ENCODE peak calls at places on chromosomes 12 and 14, in nine cellular contexts. N is thyroid gland; V is mesendoderm; Y is CD8-positive, alpha-beta T cell; L is transverse colon; P is IMR-90; F is fibroblast of mammary gland; X is ovary; O is CD8-positive, alpha-beta memory T cell. T is an unnamed sample.

GRCh38 chr14:74459289-74459946 is 33.4 kb upstream of the SYNDIG1L start:
- DNase-seq in X (no peak), Y (no peak), O (no peak), V (peak; percentile 69), F (peak; percentile 75), N (peak; percentile 35), P (peak; percentile 69), L (no peak), T (no peak)

GRCh38 chr12:21852251-21852650 is 77.7 kb upstream of the KCNJ8 start:
- DNase-seq in V (no peak), P (peak; percentile 90), Y (no peak), F (peak; percentile 94), O (no peak), N (no peak), X (no peak), L (no peak), T (no peak)

GRCh38 chr12:113641426-113641825 is 169.8 kb upstream of the LHX5 start:
- DNase-seq in F (no peak), L (no peak), O (no peak), Y (no peak), N (no peak), X (no peak), V (no peak), P (no peak), T (no peak)

GRCh38 chr12:121968880-121969279 is 50.5 kb downstream of the CFAP251 start:
- DNase-seq in N (no peak), O (no peak), Y (no peak), L (peak; percentile 24), V (no peak), X (no peak), F (no peak), P (no peak), T (no peak)

GRCh38 chr12:57195186-57195585 is 21.4 kb upstream of the NXPH4 start:
- DNase-seq in Y (no peak), F (no peak), X (no peak), P (no peak), O (no peak), V (no peak), L (no peak), N (no peak), T (no peak)

GRCh38 chr12:3869860-3870259 is 3.3 kb downstream of the PARP11 start:
- DNase-seq in F (no peak), L (no peak), P (no peak), V (no peak), N (no peak), Y (no peak), O (no peak), X (no peak), T (peak; percentile 17)

GRCh38 chr12:107329569-107330324 is 236.4 kb upstream of the CRY1 start:
- DNase-seq in L (no peak), Y (no peak), N (no peak), O (no peak), P (peak; percentile 43), F (peak; percentile 51), X (no peak), V (no peak), T (peak; percentile 77)

GRCh38 chr14:104135121-104135903 is 3.1 kb upstream of the KIF26A start:
- DNase-seq in O (no peak), F (peak; percentile 14), P (no peak), X (peak; percentile 38), V (peak; percentile 83), Y (no peak), N (no peak), L (no peak), T (peak; percentile 20)

GRCh38 chr12:124371970-124372555 is 77.2 kb downstream of the RFLNA start:
- DNase-seq in P (no peak), N (no peak), X (peak; percentile 63), L (no peak), V (no peak), Y (no peak), O (no peak), F (no peak), T (no peak)

GRCh38 chr12:19223018-19223417 is 93.5 kb downstream of the PLEKHA5 start:
- DNase-seq in V (no peak), P (no peak), O (no peak), N (no peak), F (peak; percentile 55), X (no peak), L (no peak), Y (no peak), T (no peak)

GRCh38 chr12:20477691-20478090 is 109.4 kb downstream of the PDE3A start:
- DNase-seq in O (no peak), L (no peak), F (no peak), V (no peak), X (no peak), N (peak; percentile 38), P (peak; percentile 1), Y (no peak), T (no peak)

GRCh38 chr14:21902561-21903199 is 229.1 kb upstream of the OR4E1 start:
- DNase-seq in L (no peak), V (peak; percentile 4), F (peak; percentile 5), O (no peak), Y (peak; percentile 54), P (no peak), N (no peak), X (no peak), T (no peak)

GRCh38 chr12:3777206-3777809 is 24.4 kb upstream of the CRACR2A start:
- DNase-seq in N (no peak), V (peak; percentile 46), L (no peak), F (peak; percentile 61), O (no peak), X (no peak), P (peak; percentile 43), Y (no peak), T (peak; percentile 35)

GRCh38 chr12:75721790-75722189 is 210.4 kb upstream of the KRR1 start:
- DNase-seq in L (no peak), O (no peak), F (no peak), V (no peak), P (no peak), Y (no peak), N (no peak), X (no peak), T (no peak)

GRCh38 chr12:54006700-54007220 is 2.0 kb upstream of the HOXC8 start:
- DNase-seq in P (no peak), X (no peak), O (no peak), Y (no peak), F (no peak), L (no peak), N (no peak), V (no peak), T (no peak)

GRCh38 chr12:54009171-54010052 is 627 bp downstream of the HOXC8 start:
- DNase-seq in X (peak; percentile 76), O (no peak), V (no peak), P (no peak), F (no peak), Y (no peak), N (no peak), L (no peak), T (no peak)

GRCh38 chr12:54007538-54008259 is 1.1 kb upstream of the HOXC8 start:
- DNase-seq in P (no peak), N (no peak), Y (no peak), O (no peak), X (no peak), V (no peak), F (no peak), L (no peak), T (no peak)

GRCh38 chr12:54010053-54010971 is 1.5 kb downstream of the HOXC8 start:
- DNase-seq in N (no peak), L (no peak), Y (no peak), P (no peak), V (no peak), O (no peak), X (no peak), F (no peak), T (no peak)

DNA sequence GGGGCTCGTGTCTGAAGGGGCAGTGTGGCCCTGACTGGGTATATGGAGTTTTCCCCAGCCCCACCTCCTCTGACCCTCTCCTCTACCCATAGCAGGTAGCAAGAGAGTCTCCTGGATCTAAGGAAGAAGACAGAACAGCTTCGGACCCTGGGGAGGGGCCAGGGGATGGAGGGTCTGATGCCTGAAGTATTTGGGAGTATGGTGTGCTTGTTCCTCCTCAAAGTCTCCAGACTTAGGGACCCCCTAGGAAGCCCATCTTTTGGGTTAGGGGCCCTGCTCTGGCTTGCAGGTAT is 579 bp upstream of the HOXC8 start:
- DNase-seq in V (no peak), N (no peak), Y (no peak), P (no peak), O (no peak), X (no peak), L (no peak), F (no peak), T (no peak)
- H3K4me3 ChIP-seq in V (no peak overlapping the region), N (no peak overlapping the region), Y (no peak overlapping the region), P (no peak overlapping the region), O (no peak overlapping the region), X (no peak overlapping the region), L (no peak overlapping the region), F (peak overlapping the region; percentile 88), T (no peak overlapping the region)

GRCh38 chr12:71439362-71439612 is 311 bp upstream of the LGR5 start:
- DNase-seq in Y (no peak), L (no peak), O (no peak), X (no peak), F (no peak), V (no peak), P (no peak), N (no peak), T (no peak)
- H3K4me3 ChIP-seq in Y (peak overlapping the region; percentile 49), L (peak overlapping the region; percentile 56), O (no peak overlapping the region), X (peak overlapping the region; percentile 32), F (peak overlapping the region; percentile 30), V (peak overlapping the region; percentile 4), P (peak overlapping the region; percentile 31), N (peak overlapping the region; percentile 35), T (no peak overlapping the region)

GRCh38 chr14:75514673-75515630 is 7.3 kb upstream of the BATF start:
- DNase-seq in O (peak; percentile 44), Y (peak; percentile 73), L (peak; percentile 52), P (peak; percentile 15), F (peak; percentile 24), V (peak; percentile 43), N (peak; percentile 37), X (no peak), T (no peak)
- H3K4me3 ChIP-seq in O (peak overlapping the region; percentile 45), Y (peak overlapping the region; percentile 37), L (peak overlapping the region; percentile 45), P (peak overlapping the region; percentile 53), F (peak overlapping the region; percentile 43), V (no peak overlapping the region), N (no peak overlapping the region), X (no peak overlapping the region), T (no peak overlapping the region)

GRCh38 chr12:108614639-108615038 is 16.8 kb upstream of the TMEM119 start:
- DNase-seq in X (no peak), N (no peak), V (no peak), Y (no peak), P (no peak), F (no peak), O (no peak), L (no peak), T (no peak)

GRCh38 chr12:108618079-108618952 is 15.4 kb downstream of the SELPLG start:
- DNase-seq in V (peak; percentile 88), L (peak; percentile 84), F (peak; percentile 84), P (peak; percentile 83), Y (peak; percentile 86), X (peak; percentile 89), N (peak; percentile 80), O (peak; percentile 75), T (peak; percentile 66)

GRCh38 chr12:108616941-108617858 is 16.5 kb downstream of the SELPLG start:
- DNase-seq in N (no peak), L (peak; percentile 33), X (no peak), O (peak; percentile 70), Y (peak; percentile 68), V (no peak), F (peak; percentile 50), P (no peak), T (peak; percentile 93)

GRCh38 chr12:108615918-108616317 is 17.8 kb downstream of the SELPLG start:
- DNase-seq in X (no peak), N (no peak), F (no peak), V (no peak), P (no peak), L (no peak), Y (no peak), O (no peak), T (no peak)

GRCh38 chr12:108616359-108616758 is 17.3 kb downstream of the SELPLG start:
- DNase-seq in P (no peak), N (no peak), X (no peak), V (no peak), O (no peak), L (no peak), F (no peak), Y (no peak), T (no peak)
- H3K4me3 ChIP-seq in P (no peak overlapping the region), N (no peak overlapping the region), X (no peak overlapping the region), V (no peak overlapping the region), O (no peak overlapping the region), L (no peak overlapping the region), F (no peak overlapping the region), Y (no peak overlapping the region), T (no peak overlapping the region)

T was measured in Jurkat, Clone E6-1.